ENCODE peak calls at places on chromosomes 6 and 20, in nine cellular contexts. One of them, this sample, is unnamed.

GRCh38 chr6:32439708-32440214 is at the start of gene HLA-DRA:
- DNase-seq in hepatocyte: peak; percentile 50
- DNase-seq in mesendoderm: peak; percentile 77
- DNase-seq in upper lobe of right lung: no peak
- DNase-seq in astrocyte: peak; percentile 12
- DNase-seq in SK-N-SH: peak; percentile 42
- DNase-seq in mammary epithelial cell: peak; percentile 17
- DNase-seq in Peyer's patch: peak; percentile 42
- DNase-seq in cardiac muscle cell: peak; percentile 56
- DNase-seq in this sample: no peak

GRCh38 chr6:124200661-124201060 is 397.0 kb downstream of the NKAIN2 start:
- DNase-seq in Peyer's patch: no peak
- DNase-seq in SK-N-SH: no peak
- DNase-seq in upper lobe of right lung: no peak
- DNase-seq in hepatocyte: no peak
- DNase-seq in astrocyte: no peak
- DNase-seq in mesendoderm: no peak
- DNase-seq in mammary epithelial cell: no peak
- DNase-seq in cardiac muscle cell: no peak
- DNase-seq in this sample: no peak

GRCh38 chr6:89610149-89610642 is 28.4 kb downstream of the LYRM2 start:
- DNase-seq in astrocyte: no peak
- DNase-seq in mammary epithelial cell: peak; percentile 21
- DNase-seq in SK-N-SH: peak; percentile 46
- DNase-seq in upper lobe of right lung: peak; percentile 86
- DNase-seq in Peyer's patch: peak; percentile 74
- DNase-seq in cardiac muscle cell: peak; percentile 74
- DNase-seq in hepatocyte: peak; percentile 72
- DNase-seq in mesendoderm: peak; percentile 61
- DNase-seq in this sample: peak; percentile 71

GRCh38 chr6:110876170-110876773 is 1.7 kb downstream of the AMD1 start:
- DNase-seq in Peyer's patch: peak; percentile 90
- DNase-seq in mammary epithelial cell: peak; percentile 88
- DNase-seq in astrocyte: peak; percentile 84
- DNase-seq in SK-N-SH: peak; percentile 82
- DNase-seq in mesendoderm: peak; percentile 96
- DNase-seq in hepatocyte: peak; percentile 89
- DNase-seq in upper lobe of right lung: peak; percentile 94
- DNase-seq in cardiac muscle cell: peak; percentile 93
- DNase-seq in this sample: peak; percentile 33

GRCh38 chr6:117491916-117492315 is 9.4 kb downstream of the DCBLD1 start:
- DNase-seq in SK-N-SH: no peak
- DNase-seq in Peyer's patch: no peak
- DNase-seq in mammary epithelial cell: no peak
- DNase-seq in cardiac muscle cell: no peak
- DNase-seq in mesendoderm: no peak
- DNase-seq in astrocyte: peak; percentile 44
- DNase-seq in hepatocyte: no peak
- DNase-seq in upper lobe of right lung: no peak
- DNase-seq in this sample: no peak

GRCh38 chr6:81806793-81807565 is 54.5 kb upstream of the TENT5A start:
- DNase-seq in Peyer's patch: no peak
- DNase-seq in SK-N-SH: no peak
- DNase-seq in mesendoderm: no peak
- DNase-seq in astrocyte: no peak
- DNase-seq in cardiac muscle cell: no peak
- DNase-seq in mammary epithelial cell: peak; percentile 63
- DNase-seq in hepatocyte: peak; percentile 53
- DNase-seq in upper lobe of right lung: no peak
- DNase-seq in this sample: no peak

GRCh38 chr6:257031-257725 is 35.1 kb upstream of the DUSP22 start:
- DNase-seq in Peyer's patch: no peak
- DNase-seq in mammary epithelial cell: no peak
- DNase-seq in SK-N-SH: no peak
- DNase-seq in upper lobe of right lung: no peak
- DNase-seq in astrocyte: no peak
- DNase-seq in mesendoderm: no peak
- DNase-seq in cardiac muscle cell: no peak
- DNase-seq in hepatocyte: no peak
- DNase-seq in this sample: no peak

GRCh38 chr6:98039876-98040605 is 757.0 kb upstream of the MMS22L start:
- DNase-seq in astrocyte: peak; percentile 12
- DNase-seq in mesendoderm: peak; percentile 78
- DNase-seq in upper lobe of right lung: no peak
- DNase-seq in hepatocyte: peak; percentile 15
- DNase-seq in Peyer's patch: no peak
- DNase-seq in SK-N-SH: no peak
- DNase-seq in mammary epithelial cell: peak; percentile 17
- DNase-seq in cardiac muscle cell: peak; percentile 32
- DNase-seq in this sample: no peak

DNA sequence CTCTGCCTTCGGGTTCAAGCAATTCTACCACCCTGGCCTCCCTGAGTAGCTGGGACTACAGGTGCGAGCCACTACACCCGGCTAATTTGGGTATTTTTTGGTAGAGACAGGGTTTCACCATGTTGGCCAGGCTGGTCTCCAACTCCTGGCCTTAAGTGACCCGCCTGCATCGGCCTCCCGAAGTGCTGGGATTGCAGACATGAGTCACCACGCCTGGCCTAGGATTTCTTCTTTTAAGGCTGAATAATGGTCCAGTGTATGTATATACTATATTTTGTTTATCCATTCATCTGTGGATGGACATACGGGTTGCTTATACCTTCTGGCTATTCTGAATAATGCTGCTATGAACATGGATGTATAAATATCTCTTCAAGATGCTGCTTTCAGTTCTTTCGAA is 17.1 kb downstream of the RIOK1 start:
- DNase-seq in mammary epithelial cell: no peak
- DNase-seq in hepatocyte: no peak
- DNase-seq in upper lobe of right lung: no peak
- DNase-seq in mesendoderm: no peak
- DNase-seq in astrocyte: no peak
- DNase-seq in cardiac muscle cell: no peak
- DNase-seq in SK-N-SH: no peak
- DNase-seq in Peyer's patch: no peak
- DNase-seq in this sample: no peak
- H3K4me3 ChIP-seq in mammary epithelial cell: no peak overlapping the region
- H3K4me3 ChIP-seq in hepatocyte: no peak overlapping the region
- H3K4me3 ChIP-seq in upper lobe of right lung: no peak overlapping the region
- H3K4me3 ChIP-seq in mesendoderm: no peak overlapping the region
- H3K4me3 ChIP-seq in astrocyte: no peak overlapping the region
- H3K4me3 ChIP-seq in cardiac muscle cell: no peak overlapping the region
- H3K4me3 ChIP-seq in SK-N-SH: no peak overlapping the region
- H3K4me3 ChIP-seq in Peyer's patch: no peak overlapping the region
- H3K4me3 ChIP-seq in this sample: no peak overlapping the region

GRCh38 chr6:100883347-100883746 is 2.2 kb upstream of the ASCC3 start:
- DNase-seq in mesendoderm: peak; percentile 59
- DNase-seq in SK-N-SH: no peak
- DNase-seq in cardiac muscle cell: no peak
- DNase-seq in mammary epithelial cell: no peak
- DNase-seq in Peyer's patch: no peak
- DNase-seq in upper lobe of right lung: no peak
- DNase-seq in astrocyte: no peak
- DNase-seq in hepatocyte: no peak
- DNase-seq in this sample: no peak

GRCh38 chr6:100880149-100880900 is 804 bp downstream of the ASCC3 start:
- DNase-seq in mesendoderm: no peak
- DNase-seq in SK-N-SH: peak; percentile 10
- DNase-seq in upper lobe of right lung: no peak
- DNase-seq in hepatocyte: peak; percentile 54
- DNase-seq in cardiac muscle cell: no peak
- DNase-seq in mammary epithelial cell: no peak
- DNase-seq in astrocyte: peak; percentile 16
- DNase-seq in Peyer's patch: no peak
- DNase-seq in this sample: no peak

GRCh38 chr6:100879317-100879716 is 1.8 kb downstream of the ASCC3 start:
- DNase-seq in mammary epithelial cell: no peak
- DNase-seq in SK-N-SH: no peak
- DNase-seq in mesendoderm: peak; percentile 76
- DNase-seq in upper lobe of right lung: no peak
- DNase-seq in Peyer's patch: no peak
- DNase-seq in hepatocyte: no peak
- DNase-seq in astrocyte: no peak
- DNase-seq in cardiac muscle cell: no peak
- DNase-seq in this sample: no peak

GRCh38 chr6:100880901-100881706 is at the start of gene ASCC3:
- DNase-seq in astrocyte: peak; percentile 75
- DNase-seq in SK-N-SH: peak; percentile 92
- DNase-seq in mesendoderm: peak; percentile 95
- DNase-seq in mammary epithelial cell: peak; percentile 93
- DNase-seq in upper lobe of right lung: peak; percentile 98
- DNase-seq in hepatocyte: peak; percentile 96
- DNase-seq in cardiac muscle cell: peak; percentile 92
- DNase-seq in Peyer's patch: peak; percentile 97
- DNase-seq in this sample: peak; percentile 87

DNA sequence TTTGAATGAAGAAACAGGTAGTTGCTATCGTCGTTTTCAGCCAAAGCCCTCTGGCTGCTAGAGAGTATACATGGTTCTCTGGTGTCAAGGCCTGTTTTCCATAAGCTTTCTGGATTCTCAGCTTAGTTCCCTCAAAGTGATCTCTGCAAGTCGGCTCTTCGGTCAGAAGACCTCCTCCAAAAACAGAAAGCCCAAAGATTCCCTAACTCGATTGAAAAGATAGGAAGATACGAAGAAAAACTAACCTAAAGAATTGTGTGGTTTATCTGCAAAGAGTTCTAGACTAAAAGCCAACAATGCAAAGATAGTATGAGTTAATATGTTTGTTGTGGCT is 545 bp upstream of the ASCC3 start:
- DNase-seq in hepatocyte: no peak
- DNase-seq in mammary epithelial cell: no peak
- DNase-seq in mesendoderm: no peak
- DNase-seq in Peyer's patch: no peak
- DNase-seq in upper lobe of right lung: no peak
- DNase-seq in SK-N-SH: no peak
- DNase-seq in cardiac muscle cell: peak; percentile 11
- DNase-seq in astrocyte: no peak
- DNase-seq in this sample: no peak
- H3K4me1 ChIP-seq in hepatocyte: peaks cover 24% of the 10 kb centered on the region
- H3K4me1 ChIP-seq in mammary epithelial cell: peaks cover 17% of the 10 kb centered on the region
- H3K4me1 ChIP-seq in mesendoderm: peaks cover 6% of the 10 kb centered on the region
- H3K4me1 ChIP-seq in Peyer's patch: peaks cover 6% of the 10 kb centered on the region
- H3K4me1 ChIP-seq in upper lobe of right lung: peaks cover 14% of the 10 kb centered on the region
- H3K4me1 ChIP-seq in SK-N-SH: peaks cover 13% of the 10 kb centered on the region
- H3K4me1 ChIP-seq in cardiac muscle cell: peaks cover 19% of the 10 kb centered on the region
- H3K4me1 ChIP-seq in astrocyte: peaks cover 19% of the 10 kb centered on the region
- H3K4me1 ChIP-seq in this sample: peaks cover 28% of the 10 kb centered on the region

DNA sequence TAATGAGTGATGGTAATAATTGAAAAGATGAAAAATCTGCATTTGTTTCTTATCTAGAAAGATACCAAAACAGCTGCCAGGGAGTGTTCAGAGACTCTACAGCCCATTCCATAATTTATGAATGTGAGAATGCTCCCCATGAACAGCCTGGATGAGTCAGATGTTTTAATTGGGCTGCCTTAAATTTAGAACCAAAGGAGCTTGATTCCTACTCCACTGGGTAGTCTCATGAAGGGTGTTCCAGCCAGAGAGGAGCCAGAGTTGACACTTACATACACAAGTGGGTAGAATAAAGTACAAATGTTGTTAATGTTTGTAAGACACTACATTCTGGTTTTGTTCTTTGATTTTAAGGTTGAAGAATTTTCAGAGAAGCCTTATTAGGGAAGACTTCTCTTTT is 158.7 kb upstream of the PRND start:
- DNase-seq in SK-N-SH: no peak
- DNase-seq in hepatocyte: no peak
- DNase-seq in mesendoderm: no peak
- DNase-seq in mammary epithelial cell: no peak
- DNase-seq in upper lobe of right lung: no peak
- DNase-seq in cardiac muscle cell: no peak
- DNase-seq in astrocyte: no peak
- DNase-seq in Peyer's patch: no peak
- DNase-seq in this sample: no peak
- H3K27ac ChIP-seq in SK-N-SH: no peak overlapping the region
- H3K27ac ChIP-seq in hepatocyte: no peak overlapping the region
- H3K27ac ChIP-seq in mesendoderm: no peak overlapping the region
- H3K27ac ChIP-seq in mammary epithelial cell: no peak overlapping the region
- H3K27ac ChIP-seq in upper lobe of right lung: no peak overlapping the region
- H3K27ac ChIP-seq in cardiac muscle cell: no peak overlapping the region
- H3K27ac ChIP-seq in astrocyte: no peak overlapping the region
- H3K27ac ChIP-seq in Peyer's patch: no peak overlapping the region
- H3K27ac ChIP-seq in this sample: no peak overlapping the region

GRCh38 chr20:49267327-49267726 is 10.5 kb downstream of the ZNFX1 start:
- DNase-seq in cardiac muscle cell: no peak
- DNase-seq in upper lobe of right lung: no peak
- DNase-seq in mammary epithelial cell: no peak
- DNase-seq in SK-N-SH: no peak
- DNase-seq in Peyer's patch: no peak
- DNase-seq in hepatocyte: peak; percentile 0
- DNase-seq in mesendoderm: no peak
- DNase-seq in astrocyte: no peak
- DNase-seq in this sample: no peak

GRCh38 chr20:49270177-49270576 is 7.7 kb downstream of the ZNFX1 start:
- DNase-seq in mammary epithelial cell: no peak
- DNase-seq in astrocyte: peak; percentile 42
- DNase-seq in hepatocyte: no peak
- DNase-seq in cardiac muscle cell: no peak
- DNase-seq in upper lobe of right lung: no peak
- DNase-seq in mesendoderm: no peak
- DNase-seq in SK-N-SH: no peak
- DNase-seq in Peyer's patch: no peak
- DNase-seq in this sample: no peak

GRCh38 chr20:49270736-49271135 is 7.1 kb downstream of the ZNFX1 start:
- DNase-seq in astrocyte: no peak
- DNase-seq in mesendoderm: no peak
- DNase-seq in mammary epithelial cell: no peak
- DNase-seq in upper lobe of right lung: no peak
- DNase-seq in hepatocyte: no peak
- DNase-seq in cardiac muscle cell: no peak
- DNase-seq in SK-N-SH: no peak
- DNase-seq in Peyer's patch: no peak
- DNase-seq in this sample: no peak

GRCh38 chr20:49272654-49273053 is 5.2 kb downstream of the ZNFX1 start:
- DNase-seq in SK-N-SH: no peak
- DNase-seq in cardiac muscle cell: no peak
- DNase-seq in upper lobe of right lung: no peak
- DNase-seq in mesendoderm: no peak
- DNase-seq in hepatocyte: no peak
- DNase-seq in astrocyte: no peak
- DNase-seq in Peyer's patch: no peak
- DNase-seq in mammary epithelial cell: no peak
- DNase-seq in this sample: no peak

DNA sequence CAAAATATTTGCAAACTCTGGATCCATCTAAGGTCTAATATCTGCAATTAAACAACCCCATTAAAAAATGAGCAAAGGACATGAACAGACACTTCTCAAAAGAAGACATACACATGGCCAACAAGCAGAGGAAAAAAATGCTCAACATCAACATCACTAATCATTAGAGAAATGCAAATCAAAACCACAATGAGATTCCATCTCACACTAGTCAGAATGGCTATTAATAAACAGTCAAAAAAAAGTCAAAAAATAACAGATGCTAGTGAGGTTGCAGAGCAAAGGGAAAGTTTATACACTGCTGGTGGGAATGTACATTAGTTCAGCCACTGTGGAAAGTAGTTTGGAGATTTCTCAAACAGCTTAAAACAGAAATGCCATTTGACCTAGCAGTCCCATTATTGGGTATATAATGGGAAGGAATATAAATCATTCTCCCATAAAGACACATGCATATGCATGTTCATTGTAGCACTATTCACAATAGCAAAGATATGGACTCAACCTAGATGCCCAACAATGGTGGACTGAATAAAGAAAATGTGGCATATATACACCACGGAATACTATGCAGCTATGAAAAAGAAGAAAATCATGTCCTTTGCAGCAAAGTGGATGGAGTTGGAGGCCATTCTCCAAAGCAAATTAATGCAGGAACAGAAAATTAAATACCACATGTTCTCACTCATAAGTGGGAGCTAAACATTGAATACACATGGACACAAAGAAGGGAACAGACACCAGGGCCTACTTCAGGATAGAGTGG is 9.1 kb downstream of the ZNFX1 start:
- DNase-seq in Peyer's patch: no peak
- DNase-seq in mesendoderm: no peak
- DNase-seq in SK-N-SH: no peak
- DNase-seq in cardiac muscle cell: no peak
- DNase-seq in upper lobe of right lung: no peak
- DNase-seq in astrocyte: peak; percentile 78
- DNase-seq in mammary epithelial cell: no peak
- DNase-seq in hepatocyte: no peak
- DNase-seq in this sample: no peak
- H3K4me3 ChIP-seq in Peyer's patch: no peak overlapping the region
- H3K4me3 ChIP-seq in mesendoderm: no peak overlapping the region
- H3K4me3 ChIP-seq in SK-N-SH: no peak overlapping the region
- H3K4me3 ChIP-seq in cardiac muscle cell: no peak overlapping the region
- H3K4me3 ChIP-seq in upper lobe of right lung: peak overlapping the region; percentile 10
- H3K4me3 ChIP-seq in astrocyte: no peak overlapping the region
- H3K4me3 ChIP-seq in mammary epithelial cell: no peak overlapping the region
- H3K4me3 ChIP-seq in hepatocyte: no peak overlapping the region
- H3K4me3 ChIP-seq in this sample: no peak overlapping the region

This sample was measured in CD8-positive, alpha-beta T cell.